ENCODE peak calls at places on chromosomes 1 and 21, in seven cellular contexts. M is tibial artery, F is cardiac muscle cell, P is mammary epithelial cell, H is neural crest cell, Q is Panc1, L is left ventricle myocardium inferior. V is an unnamed sample.

GRCh38 chr1:107344268-107344667 is 203.4 kb downstream of the NTNG1 start:
- DNase-seq in Q (no peak), H (no peak), L (no peak), F (no peak), M (no peak), P (no peak), V (no peak)

GRCh38 chr1:100955322-100955721 is 59.4 kb downstream of the SLC30A7 start:
- DNase-seq in L (no peak), H (no peak), P (peak), M (no peak), Q (no peak), F (peak), V (peak)

GRCh38 chr1:114530224-114530623 is 19.2 kb upstream of the TRIM33 start:
- DNase-seq in M (no peak), H (no peak), Q (no peak), F (no peak), L (no peak), P (no peak), V (no peak)

GRCh38 chr1:40372658-40373322 is 737 bp upstream of the SMAP2 start:
- DNase-seq in F (no peak), H (peak), Q (no peak), P (no peak), M (no peak), L (no peak), V (no peak)

GRCh38 chr1:201791051-201791774 is 37.7 kb upstream of the IPO9 start:
- DNase-seq in Q (no peak), H (no peak), P (no peak), F (peak), L (no peak), M (no peak), V (no peak)

GRCh38 chr21:36059823-36060158 is 535 bp downstream of the SETD4 start:
- DNase-seq in L (peak), P (no peak), M (no peak), F (no peak), Q (peak), H (no peak), V (peak)

GRCh38 chr1:147579532-147580199 is 38.4 kb downstream of the BCL9 start:
- DNase-seq in P (no peak), F (peak), M (no peak), H (no peak), Q (no peak), L (no peak), V (no peak)

GRCh38 chr1:173603056-173603591 is at the start of gene SLC9C2:
- DNase-seq in M (no peak), F (peak), L (no peak), P (no peak), H (no peak), Q (no peak), V (no peak)

GRCh38 chr1:248858096-248858890 is 592 bp downstream of the ZNF692 start:
- DNase-seq in L (peak), P (peak), M (peak), F (peak), Q (no peak), H (peak), V (peak)
- TF ChIP-seq CTCF in L (peak), P (peak), M (peak), F (peak), Q (peak), H (peak), V (peak)

DNA sequence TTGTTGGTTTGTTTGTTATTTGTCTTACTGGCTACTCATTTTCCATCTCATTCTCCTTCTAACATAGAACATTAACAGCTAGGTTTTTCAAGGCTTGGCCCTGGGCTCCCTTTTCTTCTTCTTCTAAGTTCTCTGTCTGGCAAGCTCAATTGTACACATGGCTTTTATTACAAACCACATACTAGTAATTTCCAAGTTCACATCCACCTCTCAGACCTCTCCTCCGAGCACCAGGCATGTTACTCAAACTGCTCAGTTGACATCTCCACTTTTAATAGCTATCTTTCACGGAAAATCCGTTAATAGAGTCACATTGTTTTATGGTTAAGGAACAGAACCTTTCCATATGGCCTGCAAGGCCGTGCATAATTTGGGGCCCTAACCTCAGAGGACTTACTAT is 736.9 kb upstream of the ADAMTS5 start:
- DNase-seq in F (no peak), M (no peak), Q (no peak), H (no peak), L (no peak), P (no peak), V (no peak)
- TF ChIP-seq CTCF in F (no peak), M (no peak), Q (no peak), H (no peak), L (no peak), P (no peak), V (no peak)

GRCh38 chr21:29360799-29361765 is 62.4 kb downstream of the BACH1 start:
- DNase-seq in H (no peak), Q (no peak), L (no peak), M (no peak), F (no peak), P (peak), V (no peak)
- TF ChIP-seq CTCF in H (peak), Q (peak), L (no peak), M (no peak), F (no peak), P (no peak), V (peak)

GRCh38 chr1:39160703-39161102 is 43.8 kb upstream of the MACF1 start:
- DNase-seq in L (no peak), F (no peak), H (no peak), M (no peak), Q (no peak), P (no peak), V (no peak)
- TF ChIP-seq CTCF in L (peak), F (peak), H (no peak), M (no peak), Q (no peak), P (peak), V (peak)

GRCh38 chr1:53681647-53682368 is 57.2 kb downstream of the GLIS1 start:
- DNase-seq in Q (no peak), L (peak), H (peak), P (peak), F (peak), M (no peak), V (no peak)
- TF ChIP-seq CTCF in Q (no peak), L (peak), H (peak), P (peak), F (peak), M (peak), V (peak)

GRCh38 chr1:43590389-43590788 is 59.6 kb upstream of the KDM4A start:
- DNase-seq in H (no peak), L (no peak), F (no peak), Q (no peak), P (no peak), M (no peak), V (no peak)
- TF ChIP-seq CTCF in H (no peak), L (no peak), F (peak), Q (no peak), P (no peak), M (no peak), V (peak)

GRCh38 chr1:97074771-97075170 is 353.2 kb downstream of the PTBP2 start:
- DNase-seq in P (peak), F (no peak), M (no peak), H (no peak), Q (no peak), L (no peak), V (no peak)
- TF ChIP-seq CTCF in P (no peak), F (no peak), M (no peak), H (no peak), Q (no peak), L (no peak), V (no peak)

DNA sequence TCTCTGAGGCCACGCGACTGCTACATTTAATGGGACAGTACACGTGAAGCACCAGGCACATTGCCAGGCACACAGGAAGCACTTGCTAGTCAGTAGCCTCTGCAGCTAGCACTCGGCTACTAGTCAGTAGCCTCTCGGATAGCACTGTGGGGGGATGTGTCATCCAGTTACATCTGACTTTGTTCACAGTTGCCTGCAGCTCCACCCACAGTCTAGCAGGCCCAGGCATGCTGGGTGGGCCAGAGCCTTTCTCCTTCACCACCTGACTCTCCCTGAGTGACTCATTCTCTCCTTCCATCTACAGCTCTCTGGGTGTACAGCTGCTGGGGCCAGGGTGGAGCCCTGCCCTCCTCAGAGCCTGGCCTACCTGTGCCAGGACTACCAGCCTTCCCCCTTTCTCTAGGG is 51.5 kb downstream of the PTPRF start:
- DNase-seq in H (no peak), F (peak), P (peak), M (no peak), L (no peak), Q (peak), V (peak)
- TF ChIP-seq CTCF in H (no peak), F (no peak), P (no peak), M (no peak), L (no peak), Q (no peak), V (no peak)

GRCh38 chr1:217354900-217355299 is 276.0 kb downstream of the GPATCH2 start:
- DNase-seq in M (no peak), Q (no peak), F (no peak), H (no peak), L (no peak), P (no peak), V (no peak)

GRCh38 chr1:217343907-217344306 is 287.0 kb downstream of the GPATCH2 start:
- DNase-seq in Q (no peak), L (no peak), H (no peak), F (no peak), M (no peak), P (no peak), V (no peak)

GRCh38 chr1:217344712-217345111 is 286.2 kb downstream of the GPATCH2 start:
- DNase-seq in F (no peak), P (no peak), L (no peak), M (no peak), Q (no peak), H (no peak), V (no peak)

GRCh38 chr1:217348960-217349664 is 281.8 kb downstream of the GPATCH2 start:
- DNase-seq in P (no peak), M (no peak), Q (no peak), H (no peak), L (no peak), F (no peak), V (no peak)
- TF ChIP-seq CTCF in P (no peak), M (no peak), Q (no peak), H (no peak), L (no peak), F (no peak), V (no peak)

DNA sequence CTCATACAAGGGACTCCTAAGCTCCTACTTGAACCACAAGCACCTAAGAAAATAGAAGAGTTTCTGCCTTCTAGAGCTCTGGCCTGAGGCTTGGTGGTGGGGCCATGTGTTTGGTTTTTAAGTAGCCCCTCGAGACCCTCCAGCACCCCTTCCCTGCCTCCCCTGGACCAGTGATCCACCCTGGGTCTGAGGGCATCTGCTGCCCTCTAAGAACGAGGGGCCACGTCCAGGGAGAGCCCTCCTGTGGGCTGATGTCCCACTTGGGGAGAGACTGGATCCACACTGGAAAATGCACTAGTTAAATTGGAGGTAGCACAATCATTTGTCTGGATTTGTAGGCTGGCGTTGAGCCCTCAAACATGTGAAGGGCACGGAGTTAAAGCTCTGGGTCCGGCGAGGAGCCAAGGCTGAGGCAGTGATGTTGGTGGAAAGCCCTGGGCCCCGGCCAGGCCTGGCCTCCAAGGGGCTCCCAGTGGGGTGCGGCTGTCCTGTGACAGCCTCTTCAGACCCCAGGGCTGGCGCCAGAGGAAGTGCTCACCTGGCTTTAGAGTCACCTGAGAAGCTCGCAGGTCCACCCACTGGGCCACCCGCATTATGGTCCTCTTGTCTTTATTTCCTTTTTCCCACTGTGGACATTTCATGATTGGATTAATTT is 65.2 kb downstream of the SLC37A1 start:
- DNase-seq in P (no peak), L (no peak), Q (no peak), F (no peak), M (peak), H (no peak), V (no peak)
- TF ChIP-seq CTCF in P (no peak), L (no peak), Q (no peak), F (no peak), M (no peak), H (no peak), V (no peak)

V was measured in HFFc6.